ENCODE peak calls at places on chromosomes 1 and 21, in seven cellular contexts. One of them, this sample, is unnamed.
A peak's percentile ranks its signal among the peaks of the same experiment; 100 is the strongest.

GRCh38 chr1:225710804-225711203 is 57.9 kb upstream of the ENAH start:
- DNase-seq in upper lobe of right lung: no peak
- DNase-seq in fibroblast of lung: no peak
- DNase-seq in cardiac fibroblast: peak; percentile 45
- DNase-seq in BE2C: no peak
- DNase-seq in astrocyte of the cerebellum: no peak
- DNase-seq in DND-41: no peak
- DNase-seq in this sample: no peak

GRCh38 chr1:88327391-88328267 is 356.4 kb upstream of the PKN2 start:
- DNase-seq in BE2C: peak; percentile 13
- DNase-seq in upper lobe of right lung: no peak
- DNase-seq in cardiac fibroblast: peak; percentile 80
- DNase-seq in fibroblast of lung: peak; percentile 91
- DNase-seq in astrocyte of the cerebellum: peak; percentile 75
- DNase-seq in DND-41: no peak
- DNase-seq in this sample: no peak

GRCh38 chr1:112957133-112957812 is 1.3 kb upstream of the SLC16A1 start:
- DNase-seq in astrocyte of the cerebellum: peak; percentile 86
- DNase-seq in BE2C: peak; percentile 53
- DNase-seq in cardiac fibroblast: peak; percentile 93
- DNase-seq in DND-41: peak; percentile 79
- DNase-seq in upper lobe of right lung: no peak
- DNase-seq in fibroblast of lung: peak; percentile 96
- DNase-seq in this sample: no peak

GRCh38 chr1:226351709-226352108 is 42.7 kb upstream of the LIN9 start:
- DNase-seq in astrocyte of the cerebellum: no peak
- DNase-seq in cardiac fibroblast: no peak
- DNase-seq in upper lobe of right lung: no peak
- DNase-seq in BE2C: no peak
- DNase-seq in DND-41: peak; percentile 9
- DNase-seq in fibroblast of lung: no peak
- DNase-seq in this sample: peak; percentile 11

GRCh38 chr21:45299864-45300785 is 12.4 kb upstream of the POFUT2 start:
- DNase-seq in DND-41: no peak
- DNase-seq in astrocyte of the cerebellum: no peak
- DNase-seq in BE2C: no peak
- DNase-seq in fibroblast of lung: peak; percentile 53
- DNase-seq in upper lobe of right lung: peak; percentile 57
- DNase-seq in cardiac fibroblast: peak; percentile 74
- DNase-seq in this sample: peak; percentile 55

GRCh38 chr1:119784127-119784781 is 15.5 kb upstream of the HMGCS2 start:
- DNase-seq in DND-41: no peak
- DNase-seq in astrocyte of the cerebellum: no peak
- DNase-seq in upper lobe of right lung: peak; percentile 90
- DNase-seq in cardiac fibroblast: peak; percentile 91
- DNase-seq in BE2C: no peak
- DNase-seq in fibroblast of lung: peak; percentile 88
- DNase-seq in this sample: no peak

GRCh38 chr1:20072771-20073170 is 2.8 kb downstream of the PLA2G5 start:
- DNase-seq in DND-41: no peak
- DNase-seq in cardiac fibroblast: no peak
- DNase-seq in BE2C: no peak
- DNase-seq in upper lobe of right lung: no peak
- DNase-seq in fibroblast of lung: no peak
- DNase-seq in astrocyte of the cerebellum: no peak
- DNase-seq in this sample: no peak

GRCh38 chr1:241640867-241641542 is 836 bp upstream of the CHML start:
- DNase-seq in upper lobe of right lung: no peak
- DNase-seq in cardiac fibroblast: no peak
- DNase-seq in BE2C: no peak
- DNase-seq in DND-41: no peak
- DNase-seq in astrocyte of the cerebellum: no peak
- DNase-seq in fibroblast of lung: no peak
- DNase-seq in this sample: no peak

GRCh38 chr21:21029159-21029558 is 30.9 kb downstream of the NCAM2 start:
- DNase-seq in BE2C: no peak
- DNase-seq in astrocyte of the cerebellum: peak; percentile 24
- DNase-seq in upper lobe of right lung: no peak
- DNase-seq in DND-41: peak; percentile 33
- DNase-seq in fibroblast of lung: peak; percentile 58
- DNase-seq in cardiac fibroblast: peak; percentile 39
- DNase-seq in this sample: no peak

GRCh38 chr1:167714851-167715652 is 6.7 kb upstream of the MPZL1 start:
- DNase-seq in astrocyte of the cerebellum: peak; percentile 85
- DNase-seq in upper lobe of right lung: peak; percentile 81
- DNase-seq in BE2C: peak; percentile 81
- DNase-seq in fibroblast of lung: peak; percentile 92
- DNase-seq in cardiac fibroblast: peak; percentile 92
- DNase-seq in DND-41: peak; percentile 91
- DNase-seq in this sample: peak; percentile 84

GRCh38 chr1:19811206-19811851 is 3.8 kb downstream of the RNF186 start:
- DNase-seq in fibroblast of lung: peak; percentile 64
- DNase-seq in cardiac fibroblast: peak; percentile 71
- DNase-seq in BE2C: peak; percentile 48
- DNase-seq in upper lobe of right lung: peak; percentile 74
- DNase-seq in DND-41: peak; percentile 18
- DNase-seq in astrocyte of the cerebellum: no peak
- DNase-seq in this sample: no peak

GRCh38 chr1:201302168-201302896 is 19.0 kb downstream of the PKP1 start:
- DNase-seq in fibroblast of lung: no peak
- DNase-seq in BE2C: no peak
- DNase-seq in DND-41: no peak
- DNase-seq in astrocyte of the cerebellum: no peak
- DNase-seq in upper lobe of right lung: no peak
- DNase-seq in cardiac fibroblast: no peak
- DNase-seq in this sample: no peak

GRCh38 chr1:214044438-214045214 is 56.9 kb downstream of the PROX1 start:
- DNase-seq in fibroblast of lung: no peak
- DNase-seq in DND-41: no peak
- DNase-seq in upper lobe of right lung: no peak
- DNase-seq in BE2C: no peak
- DNase-seq in astrocyte of the cerebellum: no peak
- DNase-seq in cardiac fibroblast: no peak
- DNase-seq in this sample: no peak

GRCh38 chr1:67889466-67889865 is 56.2 kb upstream of the GNG12 start:
- DNase-seq in fibroblast of lung: no peak
- DNase-seq in astrocyte of the cerebellum: no peak
- DNase-seq in upper lobe of right lung: no peak
- DNase-seq in BE2C: no peak
- DNase-seq in cardiac fibroblast: no peak
- DNase-seq in DND-41: no peak
- DNase-seq in this sample: no peak

GRCh38 chr1:915295-916172 is 8.2 kb upstream of the SAMD11 start:
- DNase-seq in BE2C: no peak
- DNase-seq in cardiac fibroblast: no peak
- DNase-seq in astrocyte of the cerebellum: no peak
- DNase-seq in DND-41: no peak
- DNase-seq in fibroblast of lung: no peak
- DNase-seq in upper lobe of right lung: peak; percentile 54
- DNase-seq in this sample: peak; percentile 65

GRCh38 chr1:51898090-51898734 is 19.7 kb upstream of the NRDC start:
- DNase-seq in upper lobe of right lung: no peak
- DNase-seq in cardiac fibroblast: peak; percentile 75
- DNase-seq in DND-41: no peak
- DNase-seq in astrocyte of the cerebellum: peak; percentile 63
- DNase-seq in BE2C: no peak
- DNase-seq in fibroblast of lung: peak; percentile 61
- DNase-seq in this sample: no peak

GRCh38 chr1:14699596-14699995 is 101.1 kb downstream of the KAZN start:
- DNase-seq in upper lobe of right lung: no peak
- DNase-seq in astrocyte of the cerebellum: no peak
- DNase-seq in DND-41: no peak
- DNase-seq in fibroblast of lung: no peak
- DNase-seq in BE2C: no peak
- DNase-seq in cardiac fibroblast: no peak
- DNase-seq in this sample: no peak

GRCh38 chr1:40451238-40451585 is 936 bp downstream of the ZFP69B start:
- DNase-seq in BE2C: no peak
- DNase-seq in astrocyte of the cerebellum: no peak
- DNase-seq in upper lobe of right lung: no peak
- DNase-seq in DND-41: no peak
- DNase-seq in cardiac fibroblast: no peak
- DNase-seq in fibroblast of lung: no peak
- DNase-seq in this sample: no peak

GRCh38 chr1:230171337-230172015 is 104.4 kb downstream of the GALNT2 start:
- DNase-seq in DND-41: no peak
- DNase-seq in BE2C: no peak
- DNase-seq in astrocyte of the cerebellum: peak; percentile 45
- DNase-seq in upper lobe of right lung: no peak
- DNase-seq in cardiac fibroblast: peak; percentile 40
- DNase-seq in fibroblast of lung: peak; percentile 49
- DNase-seq in this sample: no peak

GRCh38 chr1:171113377-171113776 is 22.7 kb downstream of the FMO3 start:
- DNase-seq in cardiac fibroblast: no peak
- DNase-seq in astrocyte of the cerebellum: no peak
- DNase-seq in BE2C: no peak
- DNase-seq in fibroblast of lung: no peak
- DNase-seq in upper lobe of right lung: no peak
- DNase-seq in DND-41: no peak
- DNase-seq in this sample: no peak

GRCh38 chr1:171103862-171104261 is 13.2 kb downstream of the FMO3 start:
- DNase-seq in BE2C: no peak
- DNase-seq in cardiac fibroblast: no peak
- DNase-seq in upper lobe of right lung: no peak
- DNase-seq in fibroblast of lung: no peak
- DNase-seq in astrocyte of the cerebellum: no peak
- DNase-seq in DND-41: no peak
- DNase-seq in this sample: no peak

GRCh38 chr1:171107969-171108368 is 17.3 kb downstream of the FMO3 start:
- DNase-seq in BE2C: no peak
- DNase-seq in upper lobe of right lung: no peak
- DNase-seq in cardiac fibroblast: no peak
- DNase-seq in DND-41: no peak
- DNase-seq in astrocyte of the cerebellum: no peak
- DNase-seq in fibroblast of lung: no peak
- DNase-seq in this sample: no peak

GRCh38 chr1:171110485-171111340 is 20.0 kb downstream of the FMO3 start:
- DNase-seq in fibroblast of lung: peak; percentile 89
- DNase-seq in BE2C: no peak
- DNase-seq in astrocyte of the cerebellum: no peak
- DNase-seq in upper lobe of right lung: no peak
- DNase-seq in cardiac fibroblast: peak; percentile 76
- DNase-seq in DND-41: no peak
- DNase-seq in this sample: no peak

DNA sequence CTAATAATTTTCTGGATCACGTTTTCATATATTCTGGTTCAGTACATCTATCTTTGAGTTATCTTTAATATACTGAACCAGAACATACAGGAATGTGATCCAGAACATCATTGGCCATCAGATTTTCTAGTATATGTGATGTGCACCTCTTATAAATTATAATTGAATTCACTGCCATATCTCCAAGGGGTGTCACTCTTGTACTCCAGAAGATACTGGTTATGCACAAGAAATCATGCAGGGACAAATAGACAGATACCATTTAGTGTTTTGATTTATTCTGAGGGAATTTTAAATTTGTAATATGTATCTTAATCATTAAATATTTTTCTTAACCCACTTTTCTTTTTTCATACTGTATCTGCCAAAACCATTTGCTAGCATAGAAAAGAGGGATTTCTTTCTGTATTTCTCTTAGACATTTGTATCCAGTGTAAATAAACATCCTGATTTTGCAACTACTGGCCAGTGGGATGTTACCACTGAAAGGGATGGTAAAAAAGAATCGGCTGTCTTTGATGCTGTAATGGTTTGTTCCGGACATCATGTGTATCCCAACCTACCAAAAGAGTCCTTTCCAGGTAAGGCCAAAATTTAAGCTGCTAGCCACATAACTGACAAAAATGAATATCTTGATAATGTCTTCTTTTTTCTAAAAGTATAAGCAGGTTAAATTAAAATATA is 16.7 kb downstream of the FMO3 start:
- DNase-seq in fibroblast of lung: peak; percentile 71
- DNase-seq in astrocyte of the cerebellum: no peak
- DNase-seq in upper lobe of right lung: no peak
- DNase-seq in cardiac fibroblast: peak; percentile 42
- DNase-seq in BE2C: no peak
- DNase-seq in DND-41: no peak
- DNase-seq in this sample: no peak
- H3K4me3 ChIP-seq in fibroblast of lung: no peak overlapping the region
- H3K4me3 ChIP-seq in astrocyte of the cerebellum: no peak overlapping the region
- H3K4me3 ChIP-seq in upper lobe of right lung: peak overlapping the region; percentile 29
- H3K4me3 ChIP-seq in cardiac fibroblast: no peak overlapping the region
- H3K4me3 ChIP-seq in BE2C: no peak overlapping the region
- H3K4me3 ChIP-seq in DND-41: no peak overlapping the region
- H3K4me3 ChIP-seq in this sample: no peak overlapping the region

DNA sequence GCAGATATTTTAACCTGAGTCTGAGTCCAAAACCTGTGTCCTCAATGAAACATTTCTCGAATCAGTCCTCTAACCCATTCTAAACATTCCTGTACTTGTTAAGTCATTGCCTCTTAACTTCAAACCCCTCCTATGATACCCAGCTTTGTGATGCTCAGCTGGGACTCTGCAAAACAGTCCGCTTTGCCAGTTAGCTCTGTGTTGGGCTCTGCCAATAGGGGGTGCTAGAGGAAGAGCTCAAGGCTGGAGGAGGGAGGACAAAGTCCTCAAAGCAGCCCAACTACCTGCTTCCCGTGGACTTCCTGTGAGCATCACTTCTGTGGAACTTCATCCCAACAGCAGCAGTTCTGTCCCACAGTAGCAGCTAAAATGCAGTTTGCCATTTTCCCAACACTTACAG is 38.1 kb upstream of the SYT14 start:
- DNase-seq in upper lobe of right lung: no peak
- DNase-seq in cardiac fibroblast: no peak
- DNase-seq in BE2C: peak; percentile 49
- DNase-seq in astrocyte of the cerebellum: no peak
- DNase-seq in DND-41: peak; percentile 25
- DNase-seq in fibroblast of lung: no peak
- DNase-seq in this sample: no peak
- TF ChIP-seq CTCF in upper lobe of right lung: no peak
- TF ChIP-seq CTCF in cardiac fibroblast: peak; percentile 27
- TF ChIP-seq CTCF in BE2C: peak; percentile 81
- TF ChIP-seq CTCF in astrocyte of the cerebellum: peak; percentile 46
- TF ChIP-seq CTCF in DND-41: peak; percentile 62
- TF ChIP-seq CTCF in fibroblast of lung: no peak
- TF ChIP-seq CTCF in this sample: no peak

GRCh38 chr1:159853417-159853816 is 9.0 kb downstream of the VSIG8 start:
- DNase-seq in DND-41: no peak
- DNase-seq in fibroblast of lung: no peak
- DNase-seq in cardiac fibroblast: no peak
- DNase-seq in BE2C: no peak
- DNase-seq in upper lobe of right lung: no peak
- DNase-seq in astrocyte of the cerebellum: no peak
- DNase-seq in this sample: no peak
- H3K4me3 ChIP-seq in DND-41: no peak overlapping the region
- H3K4me3 ChIP-seq in fibroblast of lung: no peak overlapping the region
- H3K4me3 ChIP-seq in cardiac fibroblast: no peak overlapping the region
- H3K4me3 ChIP-seq in BE2C: no peak overlapping the region
- H3K4me3 ChIP-seq in upper lobe of right lung: peak overlapping the region; percentile 74
- H3K4me3 ChIP-seq in astrocyte of the cerebellum: no peak overlapping the region
- H3K4me3 ChIP-seq in this sample: peak overlapping the region; percentile 66

DNA sequence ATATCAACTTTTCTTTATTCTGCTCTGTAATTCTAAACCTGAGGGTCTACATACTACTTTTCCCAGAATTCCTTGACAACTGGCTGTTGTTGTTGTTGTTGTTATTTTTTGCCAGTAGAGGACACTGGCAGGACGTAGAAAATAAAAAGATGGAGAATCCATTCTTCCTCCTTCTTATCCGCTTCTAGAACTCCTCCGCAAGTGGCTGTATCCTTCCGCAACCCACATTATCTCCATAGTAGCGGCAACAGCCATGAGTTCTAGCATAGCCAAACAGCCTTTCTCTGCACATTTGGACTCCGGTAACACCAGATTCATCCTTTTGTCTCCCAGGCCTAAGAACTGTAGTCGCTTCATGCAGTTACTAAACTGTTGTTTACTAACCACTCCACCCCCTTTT is 91.1 kb upstream of the CACHD1 start:
- DNase-seq in cardiac fibroblast: peak; percentile 11
- DNase-seq in fibroblast of lung: no peak
- DNase-seq in upper lobe of right lung: no peak
- DNase-seq in DND-41: no peak
- DNase-seq in astrocyte of the cerebellum: no peak
- DNase-seq in BE2C: no peak
- DNase-seq in this sample: no peak
- TF ChIP-seq CTCF in cardiac fibroblast: peak; percentile 24
- TF ChIP-seq CTCF in fibroblast of lung: no peak
- TF ChIP-seq CTCF in upper lobe of right lung: no peak
- TF ChIP-seq CTCF in DND-41: no peak
- TF ChIP-seq CTCF in astrocyte of the cerebellum: no peak
- TF ChIP-seq CTCF in BE2C: peak; percentile 51
- TF ChIP-seq CTCF in this sample: peak; percentile 50

This sample was measured in kidney.